ENCODE peak calls at places on chromosomes 16 and 17, in five cellular contexts. Y is uterus, T is body of pancreas, I is transverse colon, E is Peyer's patch. O is an unnamed sample.

GRCh38 chr16:73037845-73038570 is 9.9 kb downstream of the ZFHX3 start:
- DNase-seq in Y (no peak), T (no peak), I (no peak), E (no peak), O (no peak)

GRCh38 chr17:67491009-67491677 is 114.1 kb downstream of the PITPNC1 start:
- DNase-seq in Y (peak; percentile 82), T (peak; percentile 99), I (peak; percentile 72), E (peak; percentile 43), O (peak; percentile 80)

GRCh38 chr17:49603720-49604119 is 28.0 kb downstream of the NXPH3 start:
- DNase-seq in Y (no peak), T (no peak), I (no peak), E (no peak), O (no peak)

GRCh38 chr17:15917439-15918027 is 27.4 kb upstream of the ADORA2B start:
- DNase-seq in Y (no peak), T (no peak), I (no peak), E (no peak), O (peak; percentile 23)

GRCh38 chr16:17647879-17648649 is 177.3 kb upstream of the XYLT1 start:
- DNase-seq in Y (no peak), T (no peak), I (no peak), E (no peak), O (no peak)

GRCh38 chr16:9612267-9612666 is 520.8 kb downstream of the HAPSTR1 start:
- DNase-seq in Y (no peak), T (no peak), I (no peak), E (no peak), O (no peak)

GRCh38 chr17:39204245-39204644 is 4.2 kb downstream of the RPL19 start:
- DNase-seq in Y (no peak), T (no peak), I (no peak), E (no peak), O (no peak)

GRCh38 chr16:29877266-29877961 is 14.4 kb upstream of the CDIPT start:
- DNase-seq in Y (no peak), T (no peak), I (no peak), E (no peak), O (peak; percentile 12)

GRCh38 chr17:2335726-2336214 is 487 bp downstream of the TSR1 start:
- DNase-seq in Y (no peak), T (no peak), I (peak; percentile 11), E (no peak), O (no peak)

GRCh38 chr16:2267913-2268666 is at the start of gene RNPS1:
- DNase-seq in Y (peak; percentile 95), T (peak; percentile 96), I (peak; percentile 97), E (peak; percentile 93), O (peak; percentile 94)

GRCh38 chr17:33751702-33752065 is 458.6 kb upstream of the ASIC2 start:
- DNase-seq in Y (no peak), T (no peak), I (no peak), E (no peak), O (no peak)

GRCh38 chr16:51151435-51151950 is 423 bp upstream of the SALL1 start:
- DNase-seq in Y (peak; percentile 86), T (peak; percentile 47), I (peak; percentile 23), E (no peak), O (peak; percentile 92)

GRCh38 chr17:64192588-64192987 is 62.6 kb upstream of the ERN1 start:
- DNase-seq in Y (no peak), T (no peak), I (no peak), E (no peak), O (no peak)

GRCh38 chr17:72192409-72193192 is 71.8 kb downstream of the SOX9 start:
- DNase-seq in Y (no peak), T (no peak), I (no peak), E (no peak), O (no peak)

DNA sequence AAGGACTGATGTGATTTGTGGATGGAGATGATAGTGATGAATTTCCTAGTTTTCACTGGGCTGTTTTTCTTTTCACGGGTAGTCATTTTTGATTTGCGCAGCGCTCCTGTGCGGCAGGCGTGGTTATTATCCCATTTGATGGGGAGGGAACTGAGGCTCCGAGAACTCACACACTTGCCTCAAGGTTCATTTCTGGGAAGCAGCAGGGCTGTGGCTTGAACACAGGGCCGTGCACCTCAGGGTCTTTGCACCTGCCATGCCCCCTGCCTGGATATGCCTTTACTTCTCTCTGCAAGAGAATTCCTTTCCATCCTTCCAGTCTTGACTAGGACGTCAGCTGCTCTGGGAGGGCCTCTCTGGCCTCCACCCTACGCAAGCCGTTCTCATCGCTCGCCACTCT is 16.3 kb upstream of the WFDC1 start:
- DNase-seq in Y (no peak), T (no peak), I (no peak), E (no peak), O (no peak)
- H3K9me3 ChIP-seq in Y (no peaks in the 10 kb centered on the region), T (no peaks in the 10 kb centered on the region), I (no peaks in the 10 kb centered on the region), E (no peaks in the 10 kb centered on the region), O (no peaks in the 10 kb centered on the region)

DNA sequence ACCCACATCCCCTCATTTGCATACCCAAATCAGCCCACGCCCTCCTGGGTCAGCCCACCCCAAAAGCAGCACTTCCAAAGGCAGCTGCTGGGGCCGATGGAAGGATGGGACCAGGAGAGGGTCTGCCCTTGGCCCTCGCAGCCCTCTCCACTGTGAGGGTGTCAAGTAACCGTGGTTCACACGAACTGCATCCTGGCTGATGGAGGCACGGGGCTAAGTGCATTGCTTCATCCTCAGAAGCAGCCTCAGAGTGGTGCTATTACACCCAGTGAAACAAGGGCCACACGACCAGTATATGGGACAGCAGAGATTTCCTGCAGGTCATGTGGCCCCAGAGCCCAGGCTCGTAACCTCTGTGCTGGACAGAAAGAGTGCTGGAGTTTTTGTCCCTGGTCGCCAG is 13.2 kb upstream of the ATP2A3 start:
- DNase-seq in Y (no peak), T (no peak), I (no peak), E (no peak), O (peak; percentile 17)
- TF ChIP-seq POLR2A in Y (no peak), T (no peak), I (no peak), E (no peak), O (no peak)

DNA sequence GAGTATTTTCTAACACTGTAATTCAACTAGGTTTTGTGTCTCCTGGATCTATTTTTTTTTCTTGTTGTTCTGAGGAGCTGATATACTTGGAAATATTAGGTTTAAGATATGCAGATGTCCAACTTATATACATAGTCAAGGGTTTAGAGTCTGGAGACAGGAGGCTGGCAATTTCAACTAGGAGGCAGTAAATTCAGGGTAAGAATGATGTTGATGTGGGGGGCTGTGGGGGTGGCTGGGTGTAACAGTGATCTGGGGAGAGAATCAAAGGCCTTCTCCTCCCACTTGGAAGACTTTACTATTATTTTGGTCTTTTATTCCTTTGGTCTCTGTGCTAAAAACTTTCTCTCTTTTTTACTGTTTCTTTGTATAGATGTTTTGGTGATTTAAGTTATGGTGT is 88.0 kb downstream of the MAP2K6 start:
- DNase-seq in Y (no peak), T (no peak), I (no peak), E (no peak), O (no peak)
- H3K9me3 ChIP-seq in Y (no peaks in the 10 kb centered on the region), T (no peaks in the 10 kb centered on the region), I (no peaks in the 10 kb centered on the region), E (no peaks in the 10 kb centered on the region), O (no peaks in the 10 kb centered on the region)

DNA sequence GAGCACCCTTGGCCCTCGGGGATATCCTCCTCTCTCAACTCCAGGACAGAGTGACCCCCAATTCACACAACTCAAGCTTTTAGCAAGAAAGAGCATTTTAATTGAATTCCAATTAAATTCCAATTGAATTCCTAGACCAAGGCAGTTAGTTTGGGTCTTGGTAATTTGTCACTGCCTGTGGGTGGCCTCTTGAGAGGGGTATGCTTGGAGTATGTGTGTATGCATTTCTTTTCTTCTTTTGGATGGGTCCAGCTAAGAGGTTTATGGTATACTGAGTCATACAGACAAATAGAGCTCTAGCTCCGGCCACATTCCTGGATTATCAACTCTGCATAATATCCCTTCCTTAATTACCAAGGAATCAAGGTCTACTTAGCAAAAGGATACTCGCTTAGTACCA is 136.7 kb downstream of the PCTP start:
- DNase-seq in Y (no peak), T (no peak), I (no peak), E (no peak), O (no peak)
- TF ChIP-seq POLR2A in Y (no peak), T (no peak), I (no peak), E (no peak), O (no peak)

GRCh38 chr16:12601290-12601900 is 202.3 kb downstream of the CPPED1 start:
- DNase-seq in Y (no peak), T (no peak), I (no peak), E (no peak), O (no peak)

GRCh38 chr16:12600536-12601256 is 203.0 kb downstream of the CPPED1 start:
- DNase-seq in Y (no peak), T (no peak), I (no peak), E (no peak), O (no peak)

GRCh38 chr16:12602811-12603698 is 200.6 kb downstream of the CPPED1 start:
- DNase-seq in Y (no peak), T (no peak), I (no peak), E (no peak), O (no peak)

DNA sequence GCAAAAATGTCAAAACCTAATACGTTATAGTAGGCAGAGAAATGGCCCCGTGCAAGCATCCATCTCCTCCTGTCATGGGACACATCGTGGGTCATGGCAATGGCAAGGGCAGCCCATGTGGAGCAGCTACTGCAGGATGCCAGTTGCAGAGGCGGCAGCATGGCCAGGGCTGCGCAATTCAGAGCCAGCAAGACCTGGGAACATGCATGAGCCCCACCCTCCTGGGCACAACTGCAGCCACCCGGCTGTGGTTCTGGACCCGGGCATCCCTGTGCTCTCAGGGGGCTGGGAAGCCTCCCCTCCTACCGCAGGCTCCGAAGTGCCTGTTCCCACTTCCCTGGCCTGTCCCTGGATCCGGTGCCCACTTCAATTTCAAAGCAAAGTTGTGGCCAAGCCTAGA is 203.6 kb downstream of the CPPED1 start:
- DNase-seq in Y (no peak), T (no peak), I (no peak), E (no peak), O (no peak)
- H3K9me3 ChIP-seq in Y (no peaks in the 10 kb centered on the region), T (no peaks in the 10 kb centered on the region), I (no peaks in the 10 kb centered on the region), E (no peaks in the 10 kb centered on the region), O (no peaks in the 10 kb centered on the region)

DNA sequence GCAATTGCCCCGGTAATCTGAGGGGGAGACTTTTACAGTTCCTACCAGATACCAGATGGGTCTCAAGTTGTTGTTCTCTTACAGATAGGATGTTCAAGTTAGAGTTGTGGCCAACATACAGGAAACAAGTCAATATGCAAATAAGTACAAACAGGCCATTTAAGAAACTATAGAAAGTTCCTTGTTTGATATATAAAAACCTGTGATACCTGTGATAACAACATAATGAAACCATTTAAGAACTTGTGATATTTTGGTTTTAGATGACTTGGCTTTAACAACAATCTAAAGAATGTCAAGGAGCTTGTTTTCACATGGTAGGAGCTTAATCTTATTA is 16.8 kb downstream of the CDR2 start:
- DNase-seq in Y (no peak), T (no peak), I (no peak), E (no peak), O (no peak)
- TF ChIP-seq POLR2A in Y (no peak), T (no peak), I (no peak), E (no peak), O (no peak)

GRCh38 chr16:60945225-60945624 is 1091.0 kb downstream of the CDH8 start:
- DNase-seq in Y (no peak), T (no peak), I (no peak), E (no peak), O (no peak)
- H3K9me3 ChIP-seq in Y (no peaks in the 10 kb centered on the region), T (no peaks in the 10 kb centered on the region), I (no peaks in the 10 kb centered on the region), E (no peaks in the 10 kb centered on the region), O (no peaks in the 10 kb centered on the region)

O was measured in thyroid gland.